ENCODE peak calls at places on chromosomes 6 and 20, in seven cellular contexts. One of them, this sample, is unnamed.

GRCh38 chr6:53320964-53321363 is 27.8 kb downstream of the ELOVL5 start:
- DNase-seq in upper lobe of right lung: no peak
- DNase-seq in A549: peak; percentile 7
- DNase-seq in GM23338: no peak
- DNase-seq in astrocyte: no peak
- DNase-seq in Karpas-422: no peak
- DNase-seq in kidney: no peak
- DNase-seq in this sample: no peak

GRCh38 chr20:38805958-38806854 is 709 bp downstream of the PPP1R16B start:
- DNase-seq in A549: no peak
- DNase-seq in astrocyte: no peak
- DNase-seq in upper lobe of right lung: peak; percentile 68
- DNase-seq in GM23338: peak; percentile 63
- DNase-seq in kidney: peak; percentile 79
- DNase-seq in Karpas-422: no peak
- DNase-seq in this sample: no peak

GRCh38 chr20:40698281-40698680 is 9.2 kb upstream of the MAFB start:
- DNase-seq in upper lobe of right lung: no peak
- DNase-seq in Karpas-422: no peak
- DNase-seq in A549: no peak
- DNase-seq in kidney: no peak
- DNase-seq in astrocyte: no peak
- DNase-seq in GM23338: no peak
- DNase-seq in this sample: no peak

GRCh38 chr20:51695574-51696303 is 72.5 kb downstream of the ATP9A start:
- DNase-seq in astrocyte: peak; percentile 81
- DNase-seq in kidney: no peak
- DNase-seq in Karpas-422: no peak
- DNase-seq in A549: peak; percentile 46
- DNase-seq in upper lobe of right lung: no peak
- DNase-seq in GM23338: no peak
- DNase-seq in this sample: peak; percentile 40

GRCh38 chr6:7910654-7911344 is at the start of gene TXNDC5:
- DNase-seq in kidney: peak; percentile 92
- DNase-seq in Karpas-422: peak; percentile 87
- DNase-seq in A549: peak; percentile 58
- DNase-seq in astrocyte: peak; percentile 41
- DNase-seq in upper lobe of right lung: peak; percentile 93
- DNase-seq in GM23338: peak; percentile 82
- DNase-seq in this sample: no peak

GRCh38 chr6:151372164-151372563 is 19.2 kb downstream of the ZBTB2 start:
- DNase-seq in kidney: no peak
- DNase-seq in upper lobe of right lung: no peak
- DNase-seq in Karpas-422: no peak
- DNase-seq in A549: no peak
- DNase-seq in GM23338: no peak
- DNase-seq in astrocyte: no peak
- DNase-seq in this sample: no peak

GRCh38 chr6:56450882-56451739 is 191.6 kb downstream of the DST start:
- DNase-seq in GM23338: no peak
- DNase-seq in astrocyte: peak; percentile 42
- DNase-seq in kidney: no peak
- DNase-seq in A549: no peak
- DNase-seq in upper lobe of right lung: no peak
- DNase-seq in Karpas-422: no peak
- DNase-seq in this sample: peak; percentile 9

GRCh38 chr20:25237610-25238318 is 10.1 kb upstream of the PYGB start:
- DNase-seq in kidney: no peak
- DNase-seq in GM23338: no peak
- DNase-seq in upper lobe of right lung: no peak
- DNase-seq in Karpas-422: no peak
- DNase-seq in A549: peak; percentile 99
- DNase-seq in astrocyte: peak; percentile 99
- DNase-seq in this sample: peak; percentile 98

GRCh38 chr20:16459019-16459700 is 114.1 kb downstream of the KIF16B start:
- DNase-seq in upper lobe of right lung: no peak
- DNase-seq in A549: peak; percentile 42
- DNase-seq in astrocyte: peak; percentile 79
- DNase-seq in GM23338: no peak
- DNase-seq in Karpas-422: no peak
- DNase-seq in kidney: no peak
- DNase-seq in this sample: peak; percentile 58

GRCh38 chr20:58228484-58229197 is at the start of gene ANKRD60:
- DNase-seq in Karpas-422: no peak
- DNase-seq in kidney: peak; percentile 63
- DNase-seq in A549: no peak
- DNase-seq in astrocyte: peak; percentile 65
- DNase-seq in upper lobe of right lung: no peak
- DNase-seq in GM23338: peak; percentile 83
- DNase-seq in this sample: no peak

GRCh38 chr6:87110639-87111038 is 15.7 kb upstream of the CGA start:
- DNase-seq in upper lobe of right lung: no peak
- DNase-seq in GM23338: no peak
- DNase-seq in Karpas-422: no peak
- DNase-seq in A549: no peak
- DNase-seq in astrocyte: no peak
- DNase-seq in kidney: no peak
- DNase-seq in this sample: no peak

GRCh38 chr6:116963972-116964371 is 86.9 kb downstream of the RFX6 start:
- DNase-seq in GM23338: no peak
- DNase-seq in A549: no peak
- DNase-seq in astrocyte: no peak
- DNase-seq in kidney: no peak
- DNase-seq in Karpas-422: no peak
- DNase-seq in upper lobe of right lung: no peak
- DNase-seq in this sample: no peak

GRCh38 chr6:4125933-4126864 is 9.2 kb downstream of the ECI2 start:
- DNase-seq in Karpas-422: no peak
- DNase-seq in A549: peak; percentile 68
- DNase-seq in GM23338: peak; percentile 27
- DNase-seq in astrocyte: peak; percentile 90
- DNase-seq in upper lobe of right lung: no peak
- DNase-seq in kidney: no peak
- DNase-seq in this sample: peak; percentile 72

GRCh38 chr20:62216636-62217566 is 3.2 kb downstream of the HRH3 start:
- DNase-seq in upper lobe of right lung: no peak
- DNase-seq in GM23338: no peak
- DNase-seq in astrocyte: no peak
- DNase-seq in Karpas-422: peak; percentile 84
- DNase-seq in A549: no peak
- DNase-seq in kidney: no peak
- DNase-seq in this sample: no peak

GRCh38 chr20:848218-848617 is 14.7 kb downstream of the FAM110A start:
- DNase-seq in upper lobe of right lung: no peak
- DNase-seq in kidney: no peak
- DNase-seq in GM23338: no peak
- DNase-seq in Karpas-422: no peak
- DNase-seq in astrocyte: no peak
- DNase-seq in A549: no peak
- DNase-seq in this sample: no peak

GRCh38 chr20:39070484-39071231 is 108.5 kb downstream of the DHX35 start:
- DNase-seq in A549: no peak
- DNase-seq in Karpas-422: no peak
- DNase-seq in upper lobe of right lung: no peak
- DNase-seq in GM23338: no peak
- DNase-seq in kidney: no peak
- DNase-seq in astrocyte: peak; percentile 54
- DNase-seq in this sample: peak; percentile 33

GRCh38 chr20:36631651-36632050 is 14.3 kb downstream of the SLA2 start:
- DNase-seq in GM23338: no peak
- DNase-seq in astrocyte: no peak
- DNase-seq in A549: no peak
- DNase-seq in Karpas-422: no peak
- DNase-seq in kidney: no peak
- DNase-seq in upper lobe of right lung: no peak
- DNase-seq in this sample: no peak

GRCh38 chr6:72954736-72955135 is 270.6 kb downstream of the KHDC1L start:
- DNase-seq in GM23338: no peak
- DNase-seq in kidney: no peak
- DNase-seq in A549: no peak
- DNase-seq in astrocyte: peak; percentile 53
- DNase-seq in upper lobe of right lung: no peak
- DNase-seq in Karpas-422: no peak
- DNase-seq in this sample: no peak

GRCh38 chr6:91132461-91132860 is 545.6 kb upstream of the MAP3K7 start:
- DNase-seq in kidney: no peak
- DNase-seq in Karpas-422: no peak
- DNase-seq in upper lobe of right lung: no peak
- DNase-seq in A549: no peak
- DNase-seq in astrocyte: peak; percentile 22
- DNase-seq in GM23338: no peak
- DNase-seq in this sample: no peak

GRCh38 chr6:113654396-113654795 is 202.7 kb upstream of the MARCKS start:
- DNase-seq in upper lobe of right lung: peak; percentile 91
- DNase-seq in GM23338: no peak
- DNase-seq in Karpas-422: no peak
- DNase-seq in astrocyte: peak; percentile 77
- DNase-seq in kidney: peak; percentile 90
- DNase-seq in A549: peak; percentile 85
- DNase-seq in this sample: no peak

GRCh38 chr20:825710-826421 is 7.6 kb upstream of the FAM110A start:
- DNase-seq in A549: peak; percentile 30
- DNase-seq in upper lobe of right lung: peak; percentile 29
- DNase-seq in Karpas-422: no peak
- DNase-seq in kidney: peak; percentile 29
- DNase-seq in astrocyte: no peak
- DNase-seq in GM23338: no peak
- DNase-seq in this sample: no peak

GRCh38 chr20:49345538-49345937 is 67.7 kb upstream of the ZNFX1 start:
- DNase-seq in A549: peak; percentile 70
- DNase-seq in kidney: no peak
- DNase-seq in GM23338: no peak
- DNase-seq in astrocyte: peak; percentile 79
- DNase-seq in upper lobe of right lung: no peak
- DNase-seq in Karpas-422: no peak
- DNase-seq in this sample: no peak

GRCh38 chr20:50928469-50928868 is 2.8 kb downstream of the ADNP start:
- DNase-seq in Karpas-422: no peak
- DNase-seq in astrocyte: no peak
- DNase-seq in A549: no peak
- DNase-seq in upper lobe of right lung: no peak
- DNase-seq in GM23338: no peak
- DNase-seq in kidney: no peak
- DNase-seq in this sample: no peak

GRCh38 chr6:154841109-154841508 is 107.9 kb downstream of the SCAF8 start:
- DNase-seq in astrocyte: no peak
- DNase-seq in GM23338: no peak
- DNase-seq in A549: no peak
- DNase-seq in Karpas-422: no peak
- DNase-seq in kidney: no peak
- DNase-seq in upper lobe of right lung: no peak
- DNase-seq in this sample: no peak

GRCh38 chr6:167719920-167720319 is 106.8 kb upstream of the AFDN start:
- DNase-seq in Karpas-422: no peak
- DNase-seq in kidney: peak; percentile 64
- DNase-seq in upper lobe of right lung: no peak
- DNase-seq in astrocyte: no peak
- DNase-seq in A549: no peak
- DNase-seq in GM23338: peak; percentile 19
- DNase-seq in this sample: no peak

GRCh38 chr20:32462900-32463641 is 104.9 kb downstream of the ASXL1 start:
- DNase-seq in kidney: peak; percentile 71
- DNase-seq in A549: no peak
- DNase-seq in upper lobe of right lung: no peak
- DNase-seq in GM23338: no peak
- DNase-seq in astrocyte: no peak
- DNase-seq in Karpas-422: no peak
- DNase-seq in this sample: no peak
- H3K4me3 ChIP-seq in kidney: no peak overlapping the region
- H3K4me3 ChIP-seq in A549: no peak overlapping the region
- H3K4me3 ChIP-seq in upper lobe of right lung: no peak overlapping the region
- H3K4me3 ChIP-seq in GM23338: no peak overlapping the region
- H3K4me3 ChIP-seq in astrocyte: no peak overlapping the region
- H3K4me3 ChIP-seq in Karpas-422: no peak overlapping the region
- H3K4me3 ChIP-seq in this sample: no peak overlapping the region

DNA sequence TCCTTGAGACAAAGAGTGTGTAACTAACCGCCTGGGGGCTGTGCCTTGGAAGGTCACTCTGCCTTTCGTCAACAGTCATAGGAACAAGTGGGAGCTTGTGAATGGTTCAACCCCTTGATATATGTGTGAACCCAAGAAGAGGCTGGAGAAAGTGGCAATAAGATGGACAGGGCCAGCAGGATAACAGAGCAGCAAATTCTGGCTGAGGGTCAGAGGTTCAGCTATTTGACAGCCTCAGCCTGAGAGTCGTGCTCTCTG is 54.9 kb downstream of the CPNE5 start:
- DNase-seq in GM23338: no peak
- DNase-seq in A549: no peak
- DNase-seq in upper lobe of right lung: no peak
- DNase-seq in astrocyte: no peak
- DNase-seq in kidney: no peak
- DNase-seq in Karpas-422: no peak
- DNase-seq in this sample: no peak
- H3K4me3 ChIP-seq in GM23338: no peak overlapping the region
- H3K4me3 ChIP-seq in A549: no peak overlapping the region
- H3K4me3 ChIP-seq in upper lobe of right lung: no peak overlapping the region
- H3K4me3 ChIP-seq in astrocyte: no peak overlapping the region
- H3K4me3 ChIP-seq in kidney: no peak overlapping the region
- H3K4me3 ChIP-seq in Karpas-422: no peak overlapping the region
- H3K4me3 ChIP-seq in this sample: no peak overlapping the region

GRCh38 chr20:34871320-34871926 is 1.2 kb downstream of the GGT7 start:
- DNase-seq in GM23338: peak; percentile 6
- DNase-seq in A549: no peak
- DNase-seq in astrocyte: no peak
- DNase-seq in upper lobe of right lung: no peak
- DNase-seq in kidney: no peak
- DNase-seq in Karpas-422: no peak
- DNase-seq in this sample: no peak
- H3K4me3 ChIP-seq in GM23338: peak overlapping the region; percentile 94
- H3K4me3 ChIP-seq in A549: no peak overlapping the region
- H3K4me3 ChIP-seq in astrocyte: no peak overlapping the region
- H3K4me3 ChIP-seq in upper lobe of right lung: peak overlapping the region; percentile 77
- H3K4me3 ChIP-seq in kidney: peak overlapping the region; percentile 1
- H3K4me3 ChIP-seq in Karpas-422: no peak overlapping the region
- H3K4me3 ChIP-seq in this sample: peak overlapping the region; percentile 77

DNA sequence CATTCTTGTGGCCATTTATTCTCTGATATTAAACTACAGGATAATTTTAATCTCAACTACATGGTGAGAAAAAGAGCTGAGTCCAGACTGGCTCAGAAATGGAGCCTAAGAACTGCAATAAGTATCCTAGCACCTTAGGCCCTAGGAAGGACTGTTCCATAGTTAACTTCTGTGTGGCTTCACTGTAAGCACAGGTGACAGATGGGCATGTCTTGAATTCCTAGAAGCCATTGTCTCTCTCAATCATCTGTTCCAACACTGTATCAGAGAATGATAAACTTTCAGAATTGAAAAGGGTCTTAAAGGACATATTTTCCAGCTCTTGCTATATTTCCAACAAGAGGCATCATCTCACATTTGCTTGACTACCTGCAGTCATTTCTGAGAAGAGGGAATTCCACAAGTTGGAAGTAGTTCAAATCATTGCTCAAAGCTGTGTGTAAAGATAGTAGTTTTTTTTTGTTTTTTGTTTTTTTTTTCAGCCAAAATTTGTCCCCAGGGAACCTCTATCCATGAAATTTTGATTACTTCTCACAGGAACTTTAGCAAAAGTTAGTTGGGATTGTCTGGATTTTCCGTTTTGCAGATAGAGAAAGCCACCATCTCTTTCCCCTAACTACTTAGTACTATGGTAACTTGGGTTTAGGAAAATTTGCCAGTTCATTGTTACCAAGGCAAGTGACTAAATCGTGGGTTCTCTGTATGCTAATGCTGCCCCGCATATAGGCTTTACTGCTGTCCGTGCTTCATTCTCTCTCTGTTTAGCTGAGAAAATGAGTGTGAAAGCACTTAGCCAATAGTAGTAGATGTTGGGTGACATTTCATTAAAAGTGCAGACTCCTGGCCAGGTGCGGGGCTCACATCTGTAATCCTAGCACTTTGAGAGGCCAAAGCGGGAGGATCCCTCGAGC is 47.2 kb downstream of the KCNS1 start:
- DNase-seq in astrocyte: no peak
- DNase-seq in kidney: no peak
- DNase-seq in GM23338: no peak
- DNase-seq in upper lobe of right lung: no peak
- DNase-seq in Karpas-422: no peak
- DNase-seq in A549: no peak
- DNase-seq in this sample: no peak
- H3K4me3 ChIP-seq in astrocyte: no peak overlapping the region
- H3K4me3 ChIP-seq in kidney: no peak overlapping the region
- H3K4me3 ChIP-seq in GM23338: no peak overlapping the region
- H3K4me3 ChIP-seq in upper lobe of right lung: no peak overlapping the region
- H3K4me3 ChIP-seq in Karpas-422: no peak overlapping the region
- H3K4me3 ChIP-seq in A549: no peak overlapping the region
- H3K4me3 ChIP-seq in this sample: no peak overlapping the region